ENCODE peak calls at places on chromosomes 5 and 9, in nine cellular contexts. T is Peyer's patch, K is ovary, Z is A549, C is stomach, R is uterus, G is esophagus muscularis mucosa, U is tibial nerve, N is IMR-90. P is an unnamed sample. For H3K4me1, the result is how much of the 10 kb centered on the place peaks cover.

GRCh38 chr5:112077180-112077579 is 320.2 kb upstream of the NREP start:
- DNase-seq in N (peak), K (no peak), G (no peak), U (no peak), Z (no peak), T (no peak), R (no peak), C (no peak), P (no peak)

GRCh38 chr5:98433673-98434072 is 339.8 kb upstream of the RGMB start:
- DNase-seq in N (peak), G (no peak), T (no peak), Z (no peak), U (no peak), C (no peak), R (no peak), K (no peak), P (no peak)

GRCh38 chr5:73654861-73655318 is 28.9 kb downstream of the ARHGEF28 start:
- DNase-seq in U (no peak), Z (no peak), N (peak), C (no peak), G (no peak), T (no peak), K (no peak), R (no peak), P (no peak)

GRCh38 chr9:100492952-100493351 is 20.0 kb downstream of the TMEFF1 start:
- DNase-seq in T (no peak), C (no peak), R (no peak), Z (peak), U (no peak), G (no peak), K (no peak), N (peak), P (no peak)

GRCh38 chr9:82404484-82405280 is 416.1 kb downstream of the SPATA31D1 start:
- DNase-seq in K (no peak), T (no peak), U (no peak), R (peak), G (no peak), C (no peak), Z (no peak), N (peak), P (no peak)

GRCh38 chr5:56585973-56586740 is 229.2 kb upstream of the MAP3K1 start:
- DNase-seq in N (peak), R (peak), T (no peak), K (peak), Z (no peak), U (peak), G (no peak), C (no peak), P (peak)

GRCh38 chr5:138000102-138000723 is 32.7 kb downstream of the FAM13B start:
- DNase-seq in N (peak), U (no peak), C (no peak), R (no peak), G (no peak), K (no peak), Z (peak), T (no peak), P (no peak)

GRCh38 chr5:34014614-34015013 is 6.8 kb upstream of the AMACR start:
- DNase-seq in K (no peak), T (no peak), C (no peak), G (no peak), U (no peak), R (no peak), Z (no peak), N (no peak), P (no peak)

GRCh38 chr9:113416149-113416726 is 5.7 kb downstream of the C9orf43 start:
- DNase-seq in U (no peak), Z (no peak), N (no peak), G (no peak), T (no peak), C (no peak), R (no peak), K (no peak), P (no peak)

GRCh38 chr5:44862808-44863207 is 54.1 kb downstream of the MRPS30 start:
- DNase-seq in U (no peak), K (no peak), G (no peak), C (no peak), Z (peak), T (no peak), R (no peak), N (peak), P (no peak)

GRCh38 chr9:119349548-119349947 is 19.7 kb downstream of the BRINP1 start:
- DNase-seq in T (no peak), C (no peak), K (no peak), G (no peak), Z (no peak), U (no peak), N (no peak), R (no peak), P (no peak)

GRCh38 chr5:168753691-168754254 is 174.6 kb upstream of the PANK3 start:
- DNase-seq in C (no peak), R (no peak), N (no peak), K (no peak), U (no peak), T (no peak), G (no peak), Z (no peak), P (peak)

GRCh38 chr9:19375536-19375935 is 4.5 kb downstream of the RPS6 start:
- DNase-seq in G (no peak), T (no peak), R (no peak), Z (no peak), U (no peak), N (peak), C (no peak), K (no peak), P (no peak)

GRCh38 chr5:96745844-96746531 is 61.8 kb downstream of the ERAP1 start:
- DNase-seq in U (no peak), Z (no peak), N (peak), T (no peak), G (no peak), K (no peak), R (no peak), C (no peak), P (no peak)

GRCh38 chr5:139658501-139658927 is 10.4 kb downstream of the CXXC5 start:
- DNase-seq in C (no peak), K (no peak), T (no peak), G (no peak), N (peak), Z (no peak), U (no peak), R (no peak), P (peak)

GRCh38 chr5:137281201-137281600 is 217.9 kb downstream of the SPOCK1 start:
- DNase-seq in G (no peak), Z (no peak), R (no peak), T (no peak), K (no peak), C (no peak), N (no peak), U (no peak), P (no peak)

GRCh38 chr9:2418619-2419018 is 203.0 kb upstream of the VLDLR start:
- DNase-seq in Z (no peak), U (no peak), R (peak), K (peak), C (no peak), G (no peak), N (peak), T (no peak), P (no peak)

GRCh38 chr5:159503236-159503635 is 172.9 kb upstream of the IL12B start:
- DNase-seq in G (no peak), T (no peak), U (no peak), K (no peak), R (no peak), Z (no peak), N (no peak), C (no peak), P (no peak)

GRCh38 chr9:91032056-91032455 is 230.4 kb downstream of the SYK start:
- DNase-seq in T (peak), K (no peak), Z (no peak), N (no peak), C (no peak), R (peak), U (no peak), G (no peak), P (no peak)

GRCh38 chr9:20835364-20836286 is 151.6 kb downstream of the FOCAD start:
- DNase-seq in T (no peak), G (no peak), K (no peak), U (no peak), R (no peak), Z (peak), C (no peak), N (peak), P (no peak)

GRCh38 chr5:86968311-86968753 is 299.4 kb upstream of the RASA1 start:
- DNase-seq in Z (peak), U (no peak), G (no peak), C (no peak), T (no peak), K (no peak), N (peak), R (no peak), P (no peak)

GRCh38 chr5:43416233-43416987 is 4.2 kb upstream of the CCL28 start:
- DNase-seq in G (no peak), K (no peak), U (no peak), R (no peak), C (no peak), N (no peak), T (no peak), Z (no peak), P (no peak)

GRCh38 chr9:33113799-33114547 is 37.5 kb upstream of the SMU1 start:
- DNase-seq in Z (no peak), T (no peak), G (no peak), U (no peak), N (no peak), K (no peak), R (no peak), C (no peak), P (no peak)

GRCh38 chr9:89278997-89279739 is 31.8 kb upstream of the CKS2 start:
- DNase-seq in G (no peak), U (peak), T (no peak), N (peak), Z (peak), C (no peak), R (no peak), K (no peak), P (no peak)

GRCh38 chr5:32130865-32131264 is 43.3 kb downstream of the GOLPH3 start:
- DNase-seq in K (no peak), N (no peak), C (no peak), U (no peak), G (no peak), Z (no peak), R (no peak), T (no peak), P (no peak)

GRCh38 chr9:9603345-9603744 is 1009.5 kb downstream of the PTPRD start:
- DNase-seq in N (no peak), C (no peak), R (no peak), G (no peak), K (no peak), Z (no peak), T (no peak), U (no peak), P (no peak)

GRCh38 chr5:105554613-105555169 is 1992.1 kb upstream of the NUDT12 start:
- DNase-seq in K (no peak), N (no peak), T (no peak), C (no peak), Z (no peak), R (no peak), U (no peak), G (no peak), P (no peak)

GRCh38 chr5:132136906-132137305 is 63.3 kb downstream of the CSF2 start:
- DNase-seq in C (no peak), T (no peak), G (no peak), R (no peak), N (peak), Z (no peak), K (no peak), U (no peak), P (no peak)

GRCh38 chr9:113156880-113157279 is 6.1 kb downstream of the SLC31A2 start:
- DNase-seq in U (no peak), C (no peak), K (no peak), R (no peak), N (no peak), G (no peak), T (no peak), Z (no peak), P (no peak)

GRCh38 chr5:111776903-111777302 is 19.9 kb upstream of the NREP start:
- DNase-seq in Z (no peak), G (no peak), R (no peak), U (no peak), K (no peak), N (no peak), C (no peak), T (no peak), P (no peak)

GRCh38 chr5:56429110-56429561 is 196.0 kb upstream of the ANKRD55 start:
- DNase-seq in C (peak), U (no peak), Z (peak), G (no peak), N (no peak), K (no peak), T (no peak), R (no peak), P (no peak)

GRCh38 chr9:4262735-4263141 is 37.1 kb downstream of the GLIS3 start:
- DNase-seq in U (no peak), K (no peak), N (peak), R (no peak), Z (peak), C (no peak), G (no peak), T (no peak), P (no peak)

GRCh38 chr9:131228988-131229387 is 47.3 kb downstream of the FAM78A start:
- DNase-seq in U (no peak), G (no peak), N (peak), K (no peak), T (no peak), C (no peak), R (no peak), Z (no peak), P (no peak)

GRCh38 chr9:68678430-68678829 is 26.6 kb upstream of the PIP5K1B start:
- DNase-seq in C (no peak), N (peak), G (no peak), R (peak), T (no peak), Z (peak), U (no peak), K (no peak), P (no peak)

GRCh38 chr5:32760091-32760509 is 49.0 kb downstream of the NPR3 start:
- DNase-seq in G (no peak), C (no peak), U (no peak), N (peak), K (no peak), T (no peak), R (no peak), Z (peak), P (no peak)

GRCh38 chr9:99824378-99825157 is 2.9 kb downstream of the NR4A3 start:
- DNase-seq in C (peak), N (no peak), G (peak), Z (no peak), T (peak), K (peak), R (peak), U (no peak), P (peak)

DNA sequence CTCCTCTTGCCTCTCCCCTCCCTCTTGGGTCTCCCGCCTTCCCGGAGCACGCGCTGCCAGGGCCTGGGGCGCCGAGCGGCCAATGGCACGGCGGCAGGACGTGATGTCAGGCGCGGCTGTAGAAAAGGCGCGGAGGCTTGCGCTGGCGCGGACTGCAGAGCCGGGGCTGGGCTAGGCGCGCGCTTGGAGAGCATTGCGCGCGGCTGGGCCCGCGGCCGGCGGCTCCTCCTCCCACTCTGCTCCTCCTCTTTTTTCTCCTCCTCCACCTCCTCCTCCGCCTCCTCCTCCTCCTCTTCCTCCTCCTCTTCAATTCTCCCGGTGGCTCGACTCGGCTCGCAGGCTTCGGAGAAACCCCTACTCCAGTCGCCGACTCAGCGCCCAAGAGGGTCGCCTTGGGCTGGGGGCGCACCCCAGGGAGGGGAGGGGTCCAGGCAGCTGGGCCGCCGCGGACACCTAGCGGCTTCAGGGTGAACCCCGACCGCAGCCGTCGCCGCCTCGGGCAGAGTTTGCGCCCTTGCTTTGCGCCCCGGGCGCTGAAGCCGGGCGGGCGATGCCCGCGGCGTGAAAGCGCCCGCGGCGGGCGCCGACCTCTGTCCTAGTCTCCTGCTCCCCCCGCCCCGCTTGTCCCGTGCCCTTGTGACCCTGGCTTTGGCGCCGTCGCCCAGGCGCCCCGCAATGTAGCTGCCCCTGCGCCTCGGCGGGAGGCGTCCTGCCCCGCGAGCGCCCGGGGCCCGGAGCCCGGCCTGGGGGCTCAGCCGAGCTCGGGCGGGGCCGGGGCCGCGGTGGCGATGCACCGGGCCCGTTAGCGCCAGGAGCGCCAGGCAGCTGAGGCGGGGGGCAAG is at the start of gene LHX2:
- DNase-seq in Z (peak), U (no peak), T (no peak), K (peak), G (no peak), N (peak), R (no peak), C (peak), P (peak)
- H3K4me1 ChIP-seq in Z (under half), U (under half), T (half or more), K (under half), G (under half), N (under half), R (under half), C (under half), P (under half)

DNA sequence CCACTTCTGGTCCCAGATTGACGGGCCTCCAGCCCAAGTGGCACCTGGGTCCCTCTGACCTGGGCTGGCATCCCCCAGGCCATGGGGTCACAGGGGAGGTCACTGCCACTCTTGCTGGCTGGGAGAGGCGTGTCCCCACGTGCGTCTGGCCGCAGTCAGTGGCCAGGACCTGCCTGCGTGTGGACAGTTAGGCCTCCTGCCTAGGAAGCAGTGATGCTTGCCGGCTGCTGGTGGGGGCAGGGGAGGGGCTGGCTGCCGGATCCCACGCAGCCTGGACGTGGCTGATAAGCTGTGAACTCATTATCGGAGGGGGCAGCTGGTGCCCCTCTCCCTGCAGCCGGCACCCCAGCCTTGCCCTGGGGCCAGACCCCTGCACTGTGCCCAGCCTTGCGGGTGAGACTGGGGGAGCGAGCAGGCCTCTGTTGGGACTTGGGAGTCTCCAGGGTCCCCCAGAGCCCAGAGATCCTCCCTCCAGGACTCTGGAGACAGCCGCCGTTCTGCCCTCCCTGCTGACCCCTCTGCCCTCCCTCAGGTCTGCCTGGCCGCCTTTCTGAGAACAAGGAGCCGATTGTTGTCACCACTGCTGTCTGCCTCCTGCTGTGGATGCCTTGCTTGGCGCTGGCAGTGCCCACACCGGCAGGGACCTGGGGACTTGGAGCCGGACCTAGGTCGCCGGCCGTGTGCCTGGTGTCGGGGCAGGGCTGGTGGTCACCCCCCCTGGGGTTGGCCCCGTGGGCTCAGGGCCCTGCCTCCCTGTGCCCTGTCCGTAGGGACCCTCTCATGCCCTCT is 12.3 kb downstream of the RXRA start:
- DNase-seq in K (peak), T (no peak), R (no peak), G (no peak), N (no peak), C (peak), U (no peak), Z (no peak), P (no peak)
- TF ChIP-seq POLR2A in K (no peak), T (no peak), R (no peak), G (no peak), N (no peak), C (no peak), U (no peak), Z (no peak), P (no peak)

GRCh38 chr5:119302916-119303897 is 52.6 kb upstream of the TNFAIP8 start:
- DNase-seq in U (peak), N (peak), G (no peak), C (no peak), R (no peak), K (no peak), Z (peak), T (no peak), P (no peak)

GRCh38 chr5:119311688-119312087 is 44.1 kb upstream of the TNFAIP8 start:
- DNase-seq in Z (no peak), N (no peak), T (no peak), G (no peak), R (no peak), U (peak), C (no peak), K (no peak), P (no peak)

GRCh38 chr5:119309290-119309818 is 46.5 kb upstream of the TNFAIP8 start:
- DNase-seq in Z (no peak), U (no peak), C (no peak), N (no peak), G (no peak), T (no peak), K (no peak), R (no peak), P (no peak)

GRCh38 chr5:119304439-119304838 is 51.4 kb upstream of the TNFAIP8 start:
- DNase-seq in K (no peak), T (no peak), Z (no peak), G (no peak), N (peak), C (no peak), R (no peak), U (no peak), P (no peak)

DNA sequence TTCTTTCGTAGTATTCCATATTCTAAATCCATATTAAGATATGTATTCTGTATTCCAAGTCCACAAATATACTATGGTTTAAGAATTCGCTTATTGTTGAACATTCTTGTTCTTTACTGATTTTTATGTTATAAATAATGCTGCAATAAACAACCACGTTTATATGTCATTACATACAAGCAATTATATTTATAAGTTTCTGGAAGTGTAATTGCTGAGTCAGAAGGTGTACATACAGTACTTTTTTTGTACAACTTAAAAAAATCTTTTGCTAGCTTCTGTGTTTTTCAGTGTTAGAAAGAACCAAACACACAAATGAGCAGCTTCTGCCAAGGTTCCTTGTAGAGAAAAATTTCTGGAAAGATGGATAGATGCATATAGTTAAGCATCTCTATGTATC is 48.6 kb upstream of the TNFAIP8 start:
- DNase-seq in G (no peak), Z (no peak), N (no peak), U (no peak), R (no peak), K (no peak), T (no peak), C (no peak), P (no peak)
- H3K4me1 ChIP-seq in G (under half), Z (half or more), N (under half), U (under half), R (under half), K (under half), T (under half), C (under half), P (half or more)

DNA sequence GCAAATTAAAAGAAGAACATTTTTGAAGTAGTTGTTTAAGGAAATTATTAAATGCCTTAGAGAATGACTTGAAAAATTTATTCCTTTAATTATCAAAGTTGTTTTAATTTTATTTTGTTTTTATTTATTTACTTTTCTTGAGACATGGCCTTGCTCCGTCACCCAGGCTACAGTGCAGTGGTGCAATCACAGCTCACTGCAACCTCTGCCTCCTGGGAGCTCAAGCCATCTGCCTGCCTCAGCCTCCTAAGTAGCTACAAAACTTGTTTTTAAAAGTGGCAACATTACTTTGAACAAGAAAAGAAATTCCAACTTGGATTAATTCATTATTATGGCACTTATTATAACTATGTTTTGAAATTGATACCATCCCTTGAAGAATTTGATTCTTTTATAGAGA is 29.0 kb downstream of the CDO1 start:
- DNase-seq in N (no peak), C (no peak), R (no peak), G (no peak), U (no peak), K (no peak), Z (no peak), T (no peak), P (no peak)
- TF ChIP-seq POLR2A in N (no peak), C (no peak), R (no peak), G (no peak), U (no peak), K (no peak), Z (no peak), T (no peak), P (no peak)

P was measured in spleen.